ENCODE peak calls at places on chromosomes 13 and 19, in nine cellular contexts. L is hippocampal formation; B is kidney tubule cell; I is NCI-H524; Z is CD8-positive, alpha-beta memory T cell; F is effector memory CD4-positive, alpha-beta T cell; T is stimulated activated CD8-positive, alpha-beta memory T cell treated with anti-CD3 and anti-CD28 coated beads, Interleukin-2, amount 100 ng/mL, for 48 hours; Q is neural progenitor cell; W is T1000. X is an unnamed sample.

GRCh38 chr13:42814868-42815267 is 33.5 kb downstream of the FAM216B start:
- DNase-seq in L (no peak), Q (no peak), W (no peak), F (no peak), Z (no peak), T (no peak), I (no peak), B (peak; percentile 10), X (peak; percentile 59)

GRCh38 chr19:5356918-5357317 is 16.3 kb upstream of the PTPRS start:
- DNase-seq in Z (no peak), W (no peak), I (no peak), Q (no peak), T (no peak), L (no peak), F (no peak), B (no peak), X (no peak)

GRCh38 chr13:18956473-18957078 is 225.0 kb downstream of the TUBA3C start:
- DNase-seq in F (no peak), Z (no peak), Q (no peak), L (no peak), I (no peak), T (no peak), W (no peak), B (no peak), X (no peak)

GRCh38 chr13:28955264-28955966 is 135.3 kb downstream of the MTUS2 start:
- DNase-seq in Q (no peak), T (no peak), W (no peak), L (no peak), F (no peak), Z (no peak), B (no peak), I (peak; percentile 9), X (no peak)

GRCh38 chr13:33251131-33251629 is 34.4 kb downstream of the STARD13 start:
- DNase-seq in B (peak; percentile 98), Z (no peak), Q (no peak), I (no peak), T (no peak), F (no peak), L (no peak), W (peak; percentile 34), X (peak; percentile 90)

GRCh38 chr19:3108775-3109174 is 14.6 kb downstream of the GNA11 start:
- DNase-seq in F (peak; percentile 38), L (no peak), W (no peak), T (peak; percentile 59), B (peak; percentile 50), I (peak; percentile 69), Q (peak; percentile 86), Z (peak; percentile 58), X (no peak)

GRCh38 chr13:60338754-60339153 is 58.3 kb upstream of the TDRD3 start:
- DNase-seq in I (no peak), L (no peak), Z (no peak), Q (no peak), B (no peak), T (no peak), F (no peak), W (no peak), X (no peak)

GRCh38 chr13:32191452-32191998 is 123.6 kb downstream of the ZAR1L start:
- DNase-seq in Q (no peak), B (no peak), F (no peak), L (no peak), I (no peak), T (no peak), W (no peak), Z (no peak), X (no peak)

GRCh38 chr13:87777395-87777794 is 106.2 kb downstream of the SLITRK5 start:
- DNase-seq in I (no peak), F (no peak), Q (peak; percentile 25), T (no peak), W (no peak), Z (no peak), B (peak; percentile 2), L (no peak), X (no peak)

GRCh38 chr19:28961772-28962500 is 251.0 kb downstream of the UQCRFS1 start:
- DNase-seq in I (no peak), W (no peak), B (peak; percentile 94), T (no peak), Q (no peak), F (no peak), L (no peak), Z (no peak), X (peak; percentile 63)

GRCh38 chr19:18514800-18515682 is 6.8 kb downstream of the ELL start:
- DNase-seq in Q (no peak), L (no peak), T (no peak), I (no peak), F (peak; percentile 65), Z (peak; percentile 63), B (peak; percentile 76), W (no peak), X (no peak)

GRCh38 chr13:51804295-51805172 is 571 bp upstream of the DHRS12 start:
- DNase-seq in T (no peak), B (no peak), L (no peak), Q (no peak), W (no peak), Z (peak; percentile 35), I (peak; percentile 52), F (peak; percentile 33), X (no peak)

GRCh38 chr13:99895428-99895998 is 76.1 kb downstream of the ZIC5 start:
- DNase-seq in L (no peak), F (no peak), B (no peak), Q (peak; percentile 29), I (no peak), T (no peak), Z (no peak), W (no peak), X (no peak)

GRCh38 chr13:113017506-113018215 is 48.6 kb downstream of the MCF2L start:
- DNase-seq in T (no peak), I (no peak), F (no peak), L (no peak), W (no peak), Q (no peak), Z (no peak), B (no peak), X (no peak)

GRCh38 chr19:16608290-16608704 is 19.7 kb downstream of the MED26 start:
- DNase-seq in B (peak; percentile 33), I (no peak), Z (no peak), F (no peak), Q (no peak), W (no peak), T (no peak), L (no peak), X (peak; percentile 88)

GRCh38 chr19:2064395-2064787 is 13.3 kb upstream of the MKNK2 start:
- DNase-seq in I (no peak), L (no peak), Z (no peak), W (no peak), Q (no peak), T (no peak), F (no peak), B (no peak), X (no peak)

GRCh38 chr19:14674764-14675163 is at the start of gene ADGRE3:
- DNase-seq in F (no peak), I (no peak), B (no peak), W (no peak), T (no peak), Z (no peak), L (no peak), Q (no peak), X (no peak)

GRCh38 chr13:111516712-111517640 is 196.5 kb downstream of the TEX29 start:
- DNase-seq in Q (no peak), I (no peak), T (no peak), Z (no peak), B (no peak), W (no peak), L (no peak), F (no peak), X (no peak)

GRCh38 chr13:95585867-95586266 is 33.3 kb downstream of the CLDN10 start:
- DNase-seq in L (no peak), W (no peak), F (no peak), Q (no peak), Z (no peak), B (no peak), T (no peak), I (no peak), X (no peak)

GRCh38 chr13:73171926-73172325 is 113.1 kb downstream of the KLF5 start:
- DNase-seq in T (no peak), W (no peak), B (peak; percentile 37), Q (no peak), L (no peak), I (no peak), F (no peak), Z (no peak), X (no peak)

GRCh38 chr13:47112205-47112896 is 215.5 kb upstream of the HTR2A start:
- DNase-seq in B (peak; percentile 51), F (no peak), W (no peak), I (no peak), Q (peak; percentile 65), T (no peak), L (no peak), Z (no peak), X (no peak)

GRCh38 chr13:27830010-27830409 is 37.7 kb downstream of the GSX1 start:
- DNase-seq in L (no peak), B (peak; percentile 50), Q (peak; percentile 88), Z (peak; percentile 41), T (peak; percentile 48), W (no peak), F (peak; percentile 17), I (peak; percentile 68), X (no peak)

GRCh38 chr13:51838235-51838846 is 6.6 kb downstream of the TMEM272 start:
- DNase-seq in Z (no peak), L (no peak), B (peak; percentile 30), T (no peak), Q (no peak), W (no peak), I (no peak), F (no peak), X (no peak)